ENCODE peak calls at places on chromosomes 1 and 21, in eight cellular contexts. S is GM12865, V is colonic mucosa, M is pancreas, U is ovary, H is GM23338, Y is transverse colon, L is fibroblast of lung. J is an unnamed sample.
A peak's percentile ranks its signal among the peaks of the same experiment; 100 is the strongest.

GRCh38 chr1:29498126-29499100 is 262.1 kb downstream of the PTPRU start:
- DNase-seq in H (no peak), S (no peak), V (no peak), L (no peak), Y (no peak), M (no peak), U (no peak), J (peak; percentile 1)

GRCh38 chr1:68594851-68595250 is 98.0 kb upstream of the DEPDC1 start:
- DNase-seq in L (peak; percentile 38), H (no peak), Y (no peak), V (no peak), S (no peak), U (no peak), M (no peak), J (no peak)

GRCh38 chr1:186435336-186435735 is 25.6 kb downstream of the PDC start:
- DNase-seq in Y (no peak), H (no peak), U (no peak), V (no peak), S (no peak), M (no peak), L (no peak), J (peak; percentile 52)

GRCh38 chr1:34786521-34787325 is 5.7 kb downstream of the GJB3 start:
- DNase-seq in H (peak; percentile 89), M (peak; percentile 72), L (peak; percentile 70), Y (peak; percentile 86), V (peak; percentile 87), S (peak; percentile 79), U (peak; percentile 66), J (peak; percentile 82)

GRCh38 chr1:203661572-203661971 is 34.9 kb downstream of the ATP2B4 start:
- DNase-seq in L (no peak), H (no peak), Y (peak; percentile 66), U (no peak), V (peak; percentile 67), S (no peak), M (peak; percentile 79), J (no peak)

GRCh38 chr1:91608876-91609275 is 108.2 kb downstream of the CDC7 start:
- DNase-seq in H (no peak), M (no peak), Y (no peak), V (no peak), S (no peak), U (no peak), L (peak; percentile 58), J (peak; percentile 43)

GRCh38 chr1:162069334-162070093 is at the start of gene NOS1AP:
- DNase-seq in U (peak; percentile 36), M (peak; percentile 90), L (peak; percentile 16), S (peak; percentile 69), Y (peak; percentile 88), H (peak; percentile 88), V (peak; percentile 89), J (peak; percentile 26)

GRCh38 chr1:197182716-197183115 is 36.2 kb upstream of the ASPM start:
- DNase-seq in V (no peak), H (no peak), M (no peak), L (no peak), Y (no peak), S (no peak), U (no peak), J (no peak)

GRCh38 chr1:214271995-214272731 is 8.8 kb upstream of the SMYD2 start:
- DNase-seq in U (no peak), V (no peak), M (no peak), Y (no peak), H (no peak), L (no peak), S (no peak), J (no peak)

GRCh38 chr1:43034195-43034658 is 75.6 kb upstream of the SLC2A1 start:
- DNase-seq in U (no peak), V (peak; percentile 43), Y (peak; percentile 19), H (no peak), S (no peak), M (no peak), L (no peak), J (no peak)

GRCh38 chr1:177431123-177431522 is 260.4 kb downstream of the BRINP2 start:
- DNase-seq in U (no peak), L (no peak), V (no peak), M (no peak), S (no peak), H (peak; percentile 35), Y (no peak), J (no peak)

GRCh38 chr1:43653339-43653738 is 3.4 kb downstream of the KDM4A start:
- DNase-seq in H (peak; percentile 92), V (no peak), U (no peak), S (peak; percentile 48), M (no peak), Y (no peak), L (peak; percentile 23), J (peak; percentile 42)

GRCh38 chr1:227792216-227793078 is 23.0 kb upstream of the PRSS38 start:
- DNase-seq in U (no peak), V (no peak), Y (no peak), H (peak; percentile 21), M (no peak), L (no peak), S (no peak), J (no peak)

GRCh38 chr21:39094847-39095525 is 88.3 kb downstream of the PSMG1 start:
- DNase-seq in Y (no peak), S (no peak), V (no peak), L (peak; percentile 82), H (no peak), M (no peak), U (no peak), J (peak; percentile 80)

GRCh38 chr1:149884433-149885363 is 14.7 kb upstream of the BOLA1 start:
- DNase-seq in U (no peak), S (peak; percentile 74), M (no peak), V (peak; percentile 27), L (peak; percentile 37), Y (no peak), H (peak; percentile 35), J (peak; percentile 33)

GRCh38 chr1:219555031-219555667 is 57.8 kb downstream of the ZC3H11B start:
- DNase-seq in L (peak; percentile 16), S (no peak), Y (no peak), M (no peak), U (no peak), V (no peak), H (peak; percentile 82), J (peak; percentile 81)

DNA sequence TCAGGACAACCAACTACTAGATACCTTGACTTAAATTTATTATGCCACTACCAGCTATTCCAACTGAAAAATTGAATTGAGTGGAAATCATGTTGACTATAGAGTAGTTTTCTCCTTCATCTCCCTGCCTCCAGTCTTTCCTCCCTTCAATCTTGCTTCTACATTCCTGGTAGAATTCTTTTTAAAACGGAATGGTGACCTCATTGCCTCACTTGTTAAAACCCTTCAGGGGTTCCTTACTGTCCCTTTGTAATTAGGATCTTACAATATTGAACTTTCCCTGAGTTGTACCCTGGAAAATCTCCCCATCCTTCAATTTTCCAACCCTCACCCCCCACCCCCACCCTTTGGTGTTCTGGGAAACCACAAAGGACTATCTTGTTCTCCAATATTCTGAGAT is 82.8 kb upstream of the ZNF326 start:
- DNase-seq in Y (no peak), V (no peak), S (no peak), L (no peak), U (no peak), M (no peak), H (peak; percentile 54), J (no peak)
- H3K4me3 ChIP-seq in Y (no peak overlapping the region), V (no peak overlapping the region), S (no peak overlapping the region), L (no peak overlapping the region), U (no peak overlapping the region), M (no peak overlapping the region), H (no peak overlapping the region), J (no peak overlapping the region)

GRCh38 chr1:220879509-220880366 is 495 bp downstream of the HLX start:
- DNase-seq in S (peak; percentile 24), H (peak; percentile 73), M (peak; percentile 46), U (peak; percentile 47), Y (peak; percentile 41), V (no peak), L (peak; percentile 49), J (peak; percentile 46)
- TF ChIP-seq CTCF in S (no peak), H (no peak), M (no peak), U (no peak), Y (no peak), V (no peak), L (peak; percentile 1), J (no peak)

DNA sequence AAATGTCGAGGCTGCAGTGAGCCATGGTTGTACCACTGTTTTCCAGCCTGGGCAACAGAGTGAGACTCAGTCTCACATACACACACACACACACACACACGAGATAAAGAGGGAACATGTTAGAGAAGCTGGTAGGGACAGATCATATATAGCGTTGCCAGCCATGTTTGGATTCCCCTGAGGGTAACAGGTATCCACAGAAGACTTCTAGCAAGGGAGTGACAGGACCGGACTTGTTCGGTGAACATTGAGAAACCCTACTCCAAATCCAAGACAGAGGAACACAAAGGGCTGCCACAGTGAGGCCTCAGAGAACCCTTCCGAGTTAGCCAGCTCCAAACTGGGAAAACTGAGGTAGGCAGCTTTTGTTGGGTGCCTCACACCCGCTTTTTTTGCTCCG is 3.7 kb upstream of the SARS1 start:
- DNase-seq in Y (no peak), S (no peak), L (no peak), H (no peak), V (peak; percentile 16), U (no peak), M (no peak), J (no peak)
- H3K4me3 ChIP-seq in Y (no peak overlapping the region), S (no peak overlapping the region), L (no peak overlapping the region), H (no peak overlapping the region), V (no peak overlapping the region), U (no peak overlapping the region), M (no peak overlapping the region), J (no peak overlapping the region)

GRCh38 chr1:58781541-58782307 is 2.1 kb downstream of the JUN start:
- DNase-seq in L (peak; percentile 84), V (peak; percentile 72), U (peak; percentile 80), S (peak; percentile 73), Y (peak; percentile 77), H (peak; percentile 68), M (peak; percentile 79), J (peak; percentile 74)

GRCh38 chr1:58783993-58784757 is at the start of gene JUN:
- DNase-seq in S (peak; percentile 99), U (peak; percentile 100), M (peak; percentile 99), V (peak; percentile 100), H (peak; percentile 99), L (peak; percentile 100), Y (peak; percentile 100), J (peak; percentile 100)

GRCh38 chr1:58783090-58783992 is 506 bp downstream of the JUN start:
- DNase-seq in H (peak; percentile 54), M (peak; percentile 78), Y (peak; percentile 66), V (peak; percentile 53), S (peak; percentile 66), U (peak; percentile 68), L (peak; percentile 64), J (peak; percentile 71)

GRCh38 chr1:58780586-58781452 is 3.0 kb downstream of the JUN start:
- DNase-seq in L (peak; percentile 25), H (peak; percentile 43), Y (no peak), V (peak; percentile 28), M (no peak), U (peak; percentile 50), S (no peak), J (peak; percentile 39)

DNA sequence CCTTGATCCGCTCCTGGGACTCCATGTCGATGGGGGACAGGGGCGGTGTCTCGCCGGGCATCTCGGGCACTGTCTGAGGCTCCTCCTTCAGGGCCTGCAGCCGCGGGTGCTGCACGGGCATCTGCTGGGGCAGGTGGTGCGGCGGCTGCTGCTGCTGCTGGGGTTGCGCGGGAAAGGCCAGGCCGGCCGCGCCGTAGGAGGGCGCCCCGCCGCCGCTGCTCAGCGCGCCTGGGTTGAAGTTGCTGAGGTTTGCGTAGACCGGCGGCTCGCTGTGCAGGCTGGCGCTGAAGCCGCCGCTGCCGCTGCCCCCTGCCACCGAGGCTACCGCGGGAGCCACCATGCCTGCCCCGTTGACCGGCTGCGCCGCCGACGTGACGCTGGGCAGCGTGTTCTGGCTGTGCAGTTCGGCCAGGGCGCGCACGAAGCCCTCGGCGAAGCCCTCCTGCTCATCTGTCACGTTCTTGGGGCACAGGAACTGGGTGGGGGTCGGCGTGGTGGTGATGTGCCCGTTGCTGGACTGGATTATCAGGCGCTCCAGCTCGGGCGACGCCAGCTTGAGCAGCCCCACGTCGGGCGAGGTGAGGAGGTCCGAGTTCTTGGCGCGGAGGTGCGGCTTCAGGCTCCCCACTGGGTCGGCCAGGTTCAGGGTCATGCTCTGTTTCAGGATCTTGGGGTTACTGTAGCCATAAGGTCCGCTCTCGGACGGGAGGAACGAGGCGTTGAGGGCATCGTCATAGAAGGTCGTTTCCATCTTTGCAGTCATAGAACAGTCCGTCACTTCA is 1.3 kb downstream of the JUN start:
- DNase-seq in L (peak; percentile 42), Y (peak; percentile 78), V (peak; percentile 61), U (peak; percentile 70), S (peak; percentile 85), M (peak; percentile 74), H (peak; percentile 64), J (peak; percentile 53)
- TF ChIP-seq CTCF in L (no peak), Y (no peak), V (no peak), U (no peak), S (peak; percentile 39), M (no peak), H (no peak), J (no peak)

J was measured in cardiac fibroblast.